ENCODE peak calls at places on chromosome 22, in six cellular contexts. One of them, this sample, is unnamed.

GRCh38 chr22:36233796-36234195 is 5.5 kb downstream of the APOL2 start:
- DNase-seq in ovary: no peak
- DNase-seq in H54: no peak
- DNase-seq in A549: no peak
- DNase-seq in sigmoid colon: no peak
- DNase-seq in erythroblast: no peak
- DNase-seq in this sample: no peak

GRCh38 chr22:31286360-31287255 is 5.7 kb downstream of the PIK3IP1 start:
- DNase-seq in H54: no peak
- DNase-seq in ovary: no peak
- DNase-seq in sigmoid colon: peak; percentile 82
- DNase-seq in erythroblast: no peak
- DNase-seq in A549: no peak
- DNase-seq in this sample: peak; percentile 24

GRCh38 chr22:40951795-40952602 is 821 bp downstream of the RBX1 start:
- DNase-seq in sigmoid colon: no peak
- DNase-seq in erythroblast: peak; percentile 74
- DNase-seq in A549: no peak
- DNase-seq in H54: no peak
- DNase-seq in ovary: no peak
- DNase-seq in this sample: no peak

GRCh38 chr22:27238935-27239510 is 562.5 kb downstream of the MN1 start:
- DNase-seq in sigmoid colon: peak; percentile 86
- DNase-seq in erythroblast: no peak
- DNase-seq in A549: peak; percentile 91
- DNase-seq in H54: peak; percentile 74
- DNase-seq in ovary: peak; percentile 87
- DNase-seq in this sample: no peak

GRCh38 chr22:19114984-19115552 is 7.1 kb downstream of the DGCR2 start:
- DNase-seq in ovary: no peak
- DNase-seq in H54: no peak
- DNase-seq in erythroblast: no peak
- DNase-seq in sigmoid colon: no peak
- DNase-seq in A549: no peak
- DNase-seq in this sample: no peak

GRCh38 chr22:23047742-23048141 is 22.6 kb upstream of the GNAZ start:
- DNase-seq in erythroblast: no peak
- DNase-seq in ovary: no peak
- DNase-seq in A549: no peak
- DNase-seq in sigmoid colon: no peak
- DNase-seq in H54: no peak
- DNase-seq in this sample: no peak

GRCh38 chr22:26949193-26949592 is 291.8 kb downstream of the MIAT start:
- DNase-seq in sigmoid colon: no peak
- DNase-seq in H54: peak; percentile 11
- DNase-seq in ovary: no peak
- DNase-seq in A549: no peak
- DNase-seq in erythroblast: no peak
- DNase-seq in this sample: no peak

GRCh38 chr22:35367331-35367886 is 13.5 kb upstream of the HMOX1 start:
- DNase-seq in A549: no peak
- DNase-seq in H54: no peak
- DNase-seq in ovary: no peak
- DNase-seq in erythroblast: no peak
- DNase-seq in sigmoid colon: no peak
- DNase-seq in this sample: no peak

GRCh38 chr22:38292694-38293093 is 19.9 kb upstream of the TMEM184B start:
- DNase-seq in ovary: no peak
- DNase-seq in H54: no peak
- DNase-seq in erythroblast: no peak
- DNase-seq in A549: no peak
- DNase-seq in sigmoid colon: no peak
- DNase-seq in this sample: no peak

GRCh38 chr22:47293368-47294221 is 531.1 kb downstream of the TBC1D22A start:
- DNase-seq in erythroblast: no peak
- DNase-seq in A549: no peak
- DNase-seq in sigmoid colon: no peak
- DNase-seq in ovary: no peak
- DNase-seq in H54: no peak
- DNase-seq in this sample: no peak

GRCh38 chr22:19968450-19968891 is 26.9 kb upstream of the TXNRD2 start:
- DNase-seq in H54: no peak
- DNase-seq in A549: no peak
- DNase-seq in ovary: no peak
- DNase-seq in erythroblast: no peak
- DNase-seq in sigmoid colon: no peak
- DNase-seq in this sample: no peak

GRCh38 chr22:46578251-46578823 is 40.9 kb upstream of the CELSR1 start:
- DNase-seq in erythroblast: no peak
- DNase-seq in A549: no peak
- DNase-seq in ovary: no peak
- DNase-seq in sigmoid colon: peak; percentile 64
- DNase-seq in H54: no peak
- DNase-seq in this sample: no peak

GRCh38 chr22:38317237-38317994 is at the start of gene CSNK1E:
- DNase-seq in ovary: peak; percentile 87
- DNase-seq in A549: peak; percentile 44
- DNase-seq in sigmoid colon: peak; percentile 91
- DNase-seq in erythroblast: peak; percentile 79
- DNase-seq in H54: peak; percentile 41
- DNase-seq in this sample: no peak

GRCh38 chr22:31504282-31504681 is 7.9 kb downstream of the SFI1 start:
- DNase-seq in ovary: no peak
- DNase-seq in A549: no peak
- DNase-seq in erythroblast: no peak
- DNase-seq in H54: no peak
- DNase-seq in sigmoid colon: no peak
- DNase-seq in this sample: no peak

GRCh38 chr22:38244106-38244505 is 28.7 kb downstream of the TMEM184B start:
- DNase-seq in H54: no peak
- DNase-seq in ovary: no peak
- DNase-seq in sigmoid colon: no peak
- DNase-seq in A549: no peak
- DNase-seq in erythroblast: no peak
- DNase-seq in this sample: no peak

GRCh38 chr22:36644333-36644757 is 59.2 kb downstream of the CACNG2 start:
- DNase-seq in A549: peak; percentile 69
- DNase-seq in ovary: no peak
- DNase-seq in sigmoid colon: no peak
- DNase-seq in erythroblast: peak; percentile 67
- DNase-seq in H54: peak; percentile 29
- DNase-seq in this sample: no peak

GRCh38 chr22:30838111-30838510 is 130.5 kb downstream of the MORC2 start:
- DNase-seq in H54: no peak
- DNase-seq in erythroblast: no peak
- DNase-seq in ovary: no peak
- DNase-seq in sigmoid colon: no peak
- DNase-seq in A549: no peak
- DNase-seq in this sample: no peak

GRCh38 chr22:37419370-37419915 is 7.8 kb downstream of the ELFN2 start:
- DNase-seq in sigmoid colon: no peak
- DNase-seq in A549: no peak
- DNase-seq in ovary: no peak
- DNase-seq in erythroblast: no peak
- DNase-seq in H54: no peak
- DNase-seq in this sample: no peak

GRCh38 chr22:24553597-24554315 is 1.2 kb downstream of the GUCD1 start:
- DNase-seq in A549: no peak
- DNase-seq in ovary: peak; percentile 28
- DNase-seq in sigmoid colon: peak; percentile 70
- DNase-seq in H54: no peak
- DNase-seq in erythroblast: peak; percentile 96
- DNase-seq in this sample: no peak

GRCh38 chr22:33922268-33922667 is 2.0 kb upstream of the LARGE1 start:
- DNase-seq in ovary: peak; percentile 55
- DNase-seq in A549: no peak
- DNase-seq in erythroblast: no peak
- DNase-seq in H54: no peak
- DNase-seq in sigmoid colon: peak; percentile 80
- DNase-seq in this sample: no peak

GRCh38 chr22:44659140-44659539 is 42.9 kb upstream of the PRR5 start:
- DNase-seq in erythroblast: no peak
- DNase-seq in A549: no peak
- DNase-seq in H54: no peak
- DNase-seq in sigmoid colon: peak; percentile 77
- DNase-seq in ovary: no peak
- DNase-seq in this sample: no peak

GRCh38 chr22:25700996-25701815 is 40.8 kb upstream of the MYO18B start:
- DNase-seq in erythroblast: no peak
- DNase-seq in H54: no peak
- DNase-seq in A549: no peak
- DNase-seq in ovary: no peak
- DNase-seq in sigmoid colon: no peak
- DNase-seq in this sample: no peak

GRCh38 chr22:20571531-20572007 is 64.2 kb downstream of the MED15 start:
- DNase-seq in sigmoid colon: no peak
- DNase-seq in erythroblast: peak; percentile 58
- DNase-seq in ovary: no peak
- DNase-seq in H54: no peak
- DNase-seq in A549: peak; percentile 21
- DNase-seq in this sample: no peak

GRCh38 chr22:48663297-48663696 is 1164.4 kb downstream of the BRD1 start:
- DNase-seq in A549: peak; percentile 54
- DNase-seq in ovary: no peak
- DNase-seq in H54: no peak
- DNase-seq in sigmoid colon: no peak
- DNase-seq in erythroblast: peak; percentile 28
- DNase-seq in this sample: no peak

GRCh38 chr22:49799431-49800075 is 28.1 kb downstream of the BRD1 start:
- DNase-seq in A549: no peak
- DNase-seq in sigmoid colon: no peak
- DNase-seq in ovary: no peak
- DNase-seq in erythroblast: no peak
- DNase-seq in H54: no peak
- DNase-seq in this sample: no peak
- TF ChIP-seq POLR2A in A549: no peak
- TF ChIP-seq POLR2A in sigmoid colon: no peak
- TF ChIP-seq POLR2A in ovary: no peak
- TF ChIP-seq POLR2A in erythroblast: no peak
- TF ChIP-seq POLR2A in H54: no peak
- TF ChIP-seq POLR2A in this sample: no peak

DNA sequence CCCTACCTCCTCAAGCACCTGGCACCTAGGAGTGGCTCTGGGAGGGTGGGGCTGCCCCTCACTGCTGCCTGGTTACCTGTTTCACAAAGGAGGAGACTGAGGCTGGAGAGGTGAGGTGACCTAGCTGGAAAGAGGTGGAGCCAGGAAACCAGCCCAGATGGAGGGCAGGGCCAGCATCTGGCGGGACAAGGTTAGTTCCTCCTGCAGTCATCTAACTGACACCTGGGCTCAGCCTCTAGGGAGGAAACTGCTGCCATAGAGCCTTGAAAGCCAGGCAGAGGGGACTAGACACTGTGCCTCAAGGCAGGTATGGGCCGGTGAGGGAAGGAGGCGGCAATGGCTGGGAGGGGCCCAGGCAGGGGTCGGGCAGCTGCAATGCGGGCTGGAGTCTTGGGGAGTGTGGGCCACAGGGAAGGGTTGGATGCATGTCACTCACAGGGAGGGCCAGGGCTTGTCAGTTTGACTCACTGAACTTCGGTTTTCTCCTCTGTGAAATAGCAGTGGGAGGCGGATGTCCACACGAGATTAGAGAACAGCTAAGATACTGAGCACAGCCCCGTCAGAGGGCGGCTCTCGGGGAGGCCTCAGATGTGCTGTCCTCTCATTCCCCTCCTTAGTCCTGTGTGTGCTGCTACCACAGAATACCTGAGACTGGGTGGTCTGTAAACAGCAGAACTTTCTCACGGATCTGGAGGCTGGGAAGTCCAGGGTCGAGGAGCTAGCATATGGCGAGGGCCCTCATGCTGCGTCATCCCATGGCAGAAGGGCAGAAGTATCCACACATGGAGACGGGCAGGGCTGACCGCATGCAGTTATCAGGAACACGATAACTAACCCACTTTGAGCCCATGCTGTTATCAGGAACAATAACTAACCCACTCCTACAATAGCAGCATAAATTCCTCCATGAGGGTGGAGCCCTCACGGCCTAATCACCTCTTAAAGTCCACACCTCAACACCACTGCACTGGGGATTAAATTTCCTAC is 16.1 kb downstream of the MGAT3 start:
- DNase-seq in H54: no peak
- DNase-seq in erythroblast: peak; percentile 95
- DNase-seq in sigmoid colon: no peak
- DNase-seq in A549: no peak
- DNase-seq in ovary: no peak
- DNase-seq in this sample: no peak
- TF ChIP-seq POLR2A in H54: no peak
- TF ChIP-seq POLR2A in erythroblast: peak; percentile 65
- TF ChIP-seq POLR2A in sigmoid colon: peak; percentile 56
- TF ChIP-seq POLR2A in A549: no peak
- TF ChIP-seq POLR2A in ovary: no peak
- TF ChIP-seq POLR2A in this sample: no peak

GRCh38 chr22:18088825-18089568 is 11.2 kb downstream of the PEX26 start:
- DNase-seq in sigmoid colon: no peak
- DNase-seq in ovary: no peak
- DNase-seq in H54: no peak
- DNase-seq in erythroblast: no peak
- DNase-seq in A549: no peak
- DNase-seq in this sample: no peak

GRCh38 chr22:18091478-18091877 is 13.7 kb downstream of the PEX26 start:
- DNase-seq in H54: no peak
- DNase-seq in ovary: no peak
- DNase-seq in erythroblast: no peak
- DNase-seq in A549: no peak
- DNase-seq in sigmoid colon: no peak
- DNase-seq in this sample: no peak

GRCh38 chr22:18093661-18094060 is 15.9 kb downstream of the PEX26 start:
- DNase-seq in erythroblast: no peak
- DNase-seq in ovary: no peak
- DNase-seq in A549: no peak
- DNase-seq in sigmoid colon: no peak
- DNase-seq in H54: no peak
- DNase-seq in this sample: no peak

GRCh38 chr22:18091916-18092526 is 14.2 kb downstream of the PEX26 start:
- DNase-seq in erythroblast: no peak
- DNase-seq in H54: peak; percentile 49
- DNase-seq in A549: peak; percentile 78
- DNase-seq in ovary: peak; percentile 72
- DNase-seq in sigmoid colon: peak; percentile 87
- DNase-seq in this sample: no peak

DNA sequence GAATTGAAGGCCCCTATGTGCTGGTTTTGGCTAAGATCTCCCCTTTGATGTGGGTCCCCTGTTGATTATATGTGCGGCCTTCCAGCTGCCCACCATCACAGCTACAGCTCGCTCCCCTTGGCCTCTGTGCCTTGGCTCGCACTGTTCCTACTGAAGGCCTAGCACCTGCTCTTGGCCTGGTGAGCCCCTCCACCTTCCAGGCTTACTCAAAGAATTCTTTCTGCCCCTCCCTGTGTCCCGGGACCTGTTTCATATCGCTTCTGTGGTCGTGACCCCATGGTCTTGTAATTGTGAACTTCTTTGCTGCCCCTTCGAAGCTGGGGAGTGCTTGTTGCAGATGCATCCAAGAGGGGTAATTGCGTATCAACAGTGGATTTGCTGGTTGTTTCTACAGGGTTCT is 12.5 kb downstream of the PEX26 start:
- DNase-seq in sigmoid colon: no peak
- DNase-seq in erythroblast: no peak
- DNase-seq in A549: no peak
- DNase-seq in ovary: no peak
- DNase-seq in H54: no peak
- DNase-seq in this sample: no peak
- TF ChIP-seq POLR2A in sigmoid colon: no peak
- TF ChIP-seq POLR2A in erythroblast: no peak
- TF ChIP-seq POLR2A in A549: no peak
- TF ChIP-seq POLR2A in ovary: no peak
- TF ChIP-seq POLR2A in H54: no peak
- TF ChIP-seq POLR2A in this sample: no peak

GRCh38 chr22:43152355-43153071 is 1.2 kb downstream of the TSPO start:
- DNase-seq in ovary: peak; percentile 62
- DNase-seq in A549: peak; percentile 55
- DNase-seq in H54: peak; percentile 65
- DNase-seq in sigmoid colon: peak; percentile 88
- DNase-seq in erythroblast: no peak
- DNase-seq in this sample: peak; percentile 31
- TF ChIP-seq POLR2A in ovary: no peak
- TF ChIP-seq POLR2A in A549: no peak
- TF ChIP-seq POLR2A in H54: peak; percentile 40
- TF ChIP-seq POLR2A in sigmoid colon: no peak
- TF ChIP-seq POLR2A in erythroblast: peak; percentile 65
- TF ChIP-seq POLR2A in this sample: no peak